ENCODE peak calls at places on chromosomes 3 and 15, in nine cellular contexts. Z, X, Y, R, D, Q, B, U and A are unnamed samples.

GRCh38 chr3:32046102-32046501 is 60.3 kb upstream of the GPD1L start:
- DNase-seq in Z (no peak), X (no peak), Y (no peak), R (no peak), D (no peak), Q (no peak), B (no peak), U (no peak), A (no peak)

GRCh38 chr15:56608993-56609392 is 124.3 kb downstream of the ZNF280D start:
- DNase-seq in Z (no peak), X (no peak), Y (no peak), R (no peak), D (no peak), Q (no peak), B (no peak), U (no peak), A (no peak)

GRCh38 chr3:187900961-187901755 is 155.9 kb upstream of the BCL6 start:
- DNase-seq in Z (no peak), X (no peak), Y (no peak), R (no peak), D (no peak), Q (no peak), B (no peak), U (no peak), A (no peak)

GRCh38 chr3:20125912-20126311 is 60.1 kb downstream of the SGO1 start:
- DNase-seq in Z (no peak), X (no peak), Y (no peak), R (no peak), D (no peak), Q (peak), B (no peak), U (no peak), A (no peak)

GRCh38 chr15:42548258-42549051 is at the start of the genes HAUS2 and LRRC57:
- DNase-seq in Z (peak), X (peak), Y (peak), R (peak), D (peak), Q (peak), B (peak), U (peak), A (peak)

GRCh38 chr15:64153480-64154367 is 2.2 kb downstream of the SNX22 start:
- DNase-seq in Z (peak), X (peak), Y (peak), R (peak), D (peak), Q (peak), B (peak), U (peak), A (peak)

GRCh38 chr15:72785452-72786243 is 2.1 kb upstream of the ADPGK start:
- DNase-seq in Z (peak), X (no peak), Y (peak), R (no peak), D (no peak), Q (no peak), B (peak), U (no peak), A (no peak)

GRCh38 chr3:142180761-142181362 is 31.5 kb upstream of the TFDP2 start:
- DNase-seq in Z (no peak), X (no peak), Y (peak), R (no peak), D (peak), Q (peak), B (peak), U (peak), A (no peak)

GRCh38 chr3:117844676-117845075 is 1135.1 kb downstream of the TUSC7 start:
- DNase-seq in Z (no peak), X (no peak), Y (no peak), R (no peak), D (no peak), Q (no peak), B (no peak), U (peak), A (no peak)

GRCh38 chr3:46670891-46671427 is 22.5 kb downstream of the ALS2CL start:
- DNase-seq in Z (no peak), X (no peak), Y (no peak), R (no peak), D (no peak), Q (no peak), B (no peak), U (no peak), A (no peak)

GRCh38 chr3:58994746-58995330 is 55.0 kb downstream of the CFAP20DC start:
- DNase-seq in Z (no peak), X (peak), Y (peak), R (no peak), D (peak), Q (peak), B (peak), U (peak), A (no peak)

GRCh38 chr3:27978440-27978839 is 256.3 kb upstream of the EOMES start:
- DNase-seq in Z (no peak), X (no peak), Y (no peak), R (no peak), D (no peak), Q (no peak), B (no peak), U (peak), A (no peak)

GRCh38 chr15:69945729-69946128 is 152.0 kb downstream of the TLE3 start:
- DNase-seq in Z (no peak), X (no peak), Y (no peak), R (no peak), D (no peak), Q (no peak), B (no peak), U (no peak), A (no peak)

GRCh38 chr15:39167114-39168058 is 413.5 kb upstream of the THBS1 start:
- DNase-seq in Z (no peak), X (no peak), Y (no peak), R (no peak), D (no peak), Q (no peak), B (no peak), U (no peak), A (no peak)

GRCh38 chr15:57089815-57090214 is 171.4 kb downstream of the TCF12 start:
- DNase-seq in Z (no peak), X (no peak), Y (no peak), R (no peak), D (no peak), Q (no peak), B (no peak), U (no peak), A (no peak)

GRCh38 chr15:71385469-71385868 is 270.2 kb downstream of the THSD4 start:
- DNase-seq in Z (no peak), X (no peak), Y (no peak), R (peak), D (no peak), Q (no peak), B (no peak), U (no peak), A (no peak)

GRCh38 chr3:53102601-53103147 is 27.6 kb downstream of the RFT1 start:
- DNase-seq in Z (peak), X (no peak), Y (no peak), R (no peak), D (no peak), Q (peak), B (no peak), U (no peak), A (no peak)

GRCh38 chr3:102104093-102104492 is 254.8 kb downstream of the NFKBIZ start:
- DNase-seq in Z (no peak), X (no peak), Y (no peak), R (no peak), D (no peak), Q (no peak), B (no peak), U (no peak), A (no peak)

GRCh38 chr3:17352620-17353019 is 389.8 kb downstream of the TBC1D5 start:
- DNase-seq in Z (no peak), X (no peak), Y (no peak), R (no peak), D (no peak), Q (no peak), B (no peak), U (no peak), A (no peak)

GRCh38 chr3:142983318-142983717 is 18.1 kb upstream of the U2SURP start:
- DNase-seq in Z (no peak), X (no peak), Y (no peak), R (no peak), D (no peak), Q (no peak), B (no peak), U (no peak), A (no peak)

GRCh38 chr15:34708422-34708821 is 46.4 kb downstream of the GJD2 start:
- DNase-seq in Z (no peak), X (no peak), Y (peak), R (no peak), D (no peak), Q (peak), B (peak), U (peak), A (no peak)

GRCh38 chr3:186638259-186638658 is 1.9 kb upstream of the FETUB start:
- DNase-seq in Z (no peak), X (no peak), Y (no peak), R (peak), D (no peak), Q (no peak), B (no peak), U (no peak), A (no peak)